ENCODE peak calls at places on chromosomes 16 and 17, in six cellular contexts. L is cardiac muscle cell; Y is heart right ventricle; R is activated CD8-positive, alpha-beta T cell treated with anti-CD3 and anti-CD28 coated beads, Interleukin-2, amount 10 ng/mL, durations not matched to agents 7 days and 5 days; H is hepatic stellate cell; I is NCI-H1092. B is an unnamed sample.

GRCh38 chr17:47797797-47798196 is 23.8 kb downstream of the OSBPL7 start:
- DNase-seq in I (no peak), R (no peak), H (no peak), L (peak), Y (no peak), B (no peak)

GRCh38 chr16:86443508-86444130 is 66.7 kb upstream of the FOXF1 start:
- DNase-seq in I (no peak), R (no peak), Y (no peak), H (no peak), L (no peak), B (no peak)

GRCh38 chr17:73013299-73013698 is 79.2 kb downstream of the SLC39A11 start:
- DNase-seq in L (no peak), I (no peak), Y (no peak), R (no peak), H (no peak), B (no peak)

GRCh38 chr16:67236551-67237395 is 9.8 kb downstream of the TMEM208 start:
- DNase-seq in H (peak), L (peak), R (peak), Y (no peak), I (no peak), B (no peak)

GRCh38 chr16:23835390-23836077 is at the start of gene PRKCB:
- DNase-seq in R (peak), H (no peak), Y (peak), L (peak), I (peak), B (peak)

GRCh38 chr17:63309021-63309420 is 137.1 kb downstream of the CYB561 start:
- DNase-seq in H (no peak), R (no peak), Y (no peak), I (no peak), L (peak), B (no peak)

GRCh38 chr16:84999200-84999599 is 12.1 kb downstream of the ZDHHC7 start:
- DNase-seq in L (no peak), I (no peak), Y (no peak), R (no peak), H (no peak), B (no peak)

GRCh38 chr17:40301315-40301714 is 7.7 kb upstream of the RARA start:
- DNase-seq in Y (no peak), R (no peak), L (no peak), H (no peak), I (no peak), B (no peak)

GRCh38 chr17:11486726-11487310 is 111.5 kb upstream of the DNAH9 start:
- DNase-seq in L (no peak), H (no peak), I (no peak), Y (no peak), R (no peak), B (no peak)

GRCh38 chr17:81733507-81734404 is 21.7 kb downstream of the SLC25A10 start:
- DNase-seq in I (peak), H (peak), R (peak), Y (peak), L (peak), B (no peak)